ENCODE peak calls at places on chromosomes 6 and 20, in seven cellular contexts. W is NCI-H774, D is SIG-M5, L is NCI-H460, O is RPMI8226, U is hypothalamus, N is LoVo. G is an unnamed sample.

GRCh38 chr6:31336872-31337496 is 20.0 kb downstream of the HLA-B start:
- DNase-seq in W (no peak), U (no peak), O (no peak), L (no peak), D (no peak), N (no peak), G (no peak)

GRCh38 chr6:137571854-137572253 is 77.7 kb upstream of the OLIG3 start:
- DNase-seq in N (peak; percentile 43), O (peak; percentile 41), D (no peak), U (no peak), W (peak; percentile 38), L (peak; percentile 33), G (no peak)

GRCh38 chr20:49283703-49284625 is 6.1 kb upstream of the ZNFX1 start:
- DNase-seq in D (no peak), L (no peak), U (no peak), N (peak; percentile 5), O (no peak), W (no peak), G (no peak)

GRCh38 chr20:49318091-49318429 is 40.2 kb upstream of the ZNFX1 start:
- DNase-seq in W (no peak), L (no peak), U (no peak), N (no peak), D (no peak), O (no peak), G (no peak)

GRCh38 chr20:32429745-32430360 is 71.7 kb downstream of the ASXL1 start:
- DNase-seq in D (no peak), O (no peak), U (no peak), L (no peak), W (no peak), N (no peak), G (no peak)

GRCh38 chr6:132995432-132995831 is 181.1 kb downstream of the RPS12 start:
- DNase-seq in W (no peak), L (no peak), N (no peak), O (no peak), D (no peak), U (no peak), G (no peak)

GRCh38 chr6:160428069-160428430 is 79.9 kb downstream of the SLC22A3 start:
- DNase-seq in W (no peak), L (no peak), N (no peak), D (no peak), O (peak; percentile 19), U (no peak), G (no peak)

GRCh38 chr20:24445510-24446170 is 23.8 kb upstream of the SYNDIG1 start:
- DNase-seq in O (no peak), L (no peak), U (no peak), D (no peak), W (no peak), N (no peak), G (no peak)

GRCh38 chr6:137197684-137198645 is 21.2 kb downstream of the IFNGR1 start:
- DNase-seq in D (no peak), N (no peak), L (no peak), O (no peak), U (no peak), W (no peak), G (no peak)

GRCh38 chr6:39884696-39885095 is 49.6 kb downstream of the MOCS1 start:
- DNase-seq in N (no peak), U (no peak), L (no peak), O (no peak), D (no peak), W (no peak), G (no peak)

G was measured in GM18507.